ENCODE peak calls at places on chromosomes 5 and 9, in seven cellular contexts. U is germinal center, N is psoas muscle, M is T-helper 1 cell, J is neuronal stem cell, H is astrocyte of the spinal cord, F is EL. D is an unnamed sample.

GRCh38 chr9:89770779-89771178 is 166.0 kb downstream of the GADD45G start:
- DNase-seq in M (no peak), N (peak; percentile 43), J (no peak), H (no peak), U (peak; percentile 14), F (no peak), D (no peak)

GRCh38 chr5:160516696-160517530 is 95.3 kb downstream of the PTTG1 start:
- DNase-seq in N (no peak), J (no peak), F (no peak), M (no peak), U (no peak), H (no peak), D (no peak)

GRCh38 chr5:125668904-125669303 is 754.3 kb upstream of the GRAMD2B start:
- DNase-seq in N (no peak), J (no peak), F (no peak), M (no peak), U (no peak), H (no peak), D (no peak)

GRCh38 chr9:95073918-95074317 is 243.6 kb downstream of the FANCC start:
- DNase-seq in H (no peak), M (no peak), J (no peak), N (no peak), F (no peak), U (no peak), D (no peak)

GRCh38 chr5:159456261-159456660 is 126.0 kb upstream of the IL12B start:
- DNase-seq in U (no peak), F (no peak), H (no peak), N (no peak), J (no peak), M (no peak), D (no peak)

GRCh38 chr9:96022445-96023031 is 147.0 kb downstream of the ERCC6L2 start:
- DNase-seq in F (no peak), N (no peak), H (no peak), M (no peak), J (peak; percentile 36), U (no peak), D (no peak)

GRCh38 chr9:20216438-20216837 is 405.9 kb downstream of the MLLT3 start:
- DNase-seq in J (no peak), M (no peak), H (no peak), N (no peak), U (no peak), F (no peak), D (no peak)

GRCh38 chr5:72378636-72379289 is 58.6 kb downstream of the PTCD2 start:
- DNase-seq in H (peak; percentile 87), U (no peak), M (no peak), F (peak; percentile 94), N (peak; percentile 62), J (no peak), D (peak; percentile 43)

GRCh38 chr5:172123269-172123692 is 64.7 kb downstream of the STK10 start:
- DNase-seq in H (peak; percentile 75), M (no peak), J (no peak), F (peak; percentile 84), N (peak; percentile 74), U (no peak), D (peak; percentile 85)

GRCh38 chr5:54229041-54229780 is 81.2 kb downstream of the ARL15 start:
- DNase-seq in U (peak; percentile 55), F (peak; percentile 57), N (peak; percentile 79), H (peak; percentile 62), J (peak; percentile 56), M (peak; percentile 28), D (peak; percentile 21)

GRCh38 chr5:115895821-115896220 is 54.1 kb downstream of the AP3S1 start:
- DNase-seq in M (no peak), H (peak; percentile 47), F (peak; percentile 46), U (no peak), J (no peak), N (no peak), D (peak; percentile 23)

GRCh38 chr5:76579166-76579765 is 43.9 kb downstream of the F2RL2 start:
- DNase-seq in M (no peak), F (peak; percentile 8), H (no peak), U (no peak), J (no peak), N (no peak), D (no peak)

GRCh38 chr5:109328626-109329025 is 81.1 kb downstream of the PJA2 start:
- DNase-seq in U (no peak), M (no peak), F (peak; percentile 70), N (no peak), J (no peak), H (no peak), D (no peak)

GRCh38 chr5:123084730-123085605 is 4.1 kb upstream of the PRDM6 start:
- DNase-seq in N (no peak), J (no peak), M (no peak), H (no peak), F (no peak), U (no peak), D (no peak)

GRCh38 chr9:134676886-134677285 is 35.3 kb downstream of the COL5A1 start:
- DNase-seq in J (no peak), M (no peak), N (no peak), H (no peak), F (no peak), U (no peak), D (no peak)

GRCh38 chr9:95268681-95269080 is 48.8 kb downstream of the FANCC start:
- DNase-seq in F (no peak), U (no peak), J (no peak), H (peak; percentile 22), N (no peak), M (no peak), D (peak; percentile 9)

GRCh38 chr9:86700601-86701000 is 246.7 kb downstream of the GAS1 start:
- DNase-seq in H (peak; percentile 68), J (no peak), U (no peak), M (no peak), F (no peak), N (peak; percentile 69), D (no peak)

GRCh38 chr5:84623034-84623433 is 238.4 kb upstream of the EDIL3 start:
- DNase-seq in F (no peak), N (no peak), U (no peak), M (no peak), J (no peak), H (no peak), D (no peak)

GRCh38 chr9:108859459-108860114 is 2.5 kb upstream of the ACTL7A start:
- DNase-seq in N (no peak), H (no peak), U (no peak), F (peak; percentile 18), J (no peak), M (no peak), D (no peak)

GRCh38 chr5:139636975-139637408 is 11.2 kb upstream of the CXXC5 start:
- DNase-seq in H (peak; percentile 47), M (no peak), N (no peak), J (no peak), F (peak; percentile 51), U (no peak), D (no peak)

GRCh38 chr5:141532726-141533125 is 43.8 kb downstream of the PCDHGC5 start:
- DNase-seq in H (no peak), F (no peak), M (no peak), U (no peak), N (no peak), J (no peak), D (no peak)

GRCh38 chr5:119287547-119288073 is 68.2 kb upstream of the TNFAIP8 start:
- DNase-seq in F (peak; percentile 29), U (no peak), H (no peak), J (no peak), M (peak; percentile 22), N (no peak), D (no peak)

GRCh38 chr9:100324594-100325200 is 28.0 kb downstream of the TEX10 start:
- DNase-seq in N (no peak), H (peak; percentile 61), U (peak; percentile 23), F (peak; percentile 28), J (no peak), M (no peak), D (peak; percentile 21)

GRCh38 chr9:15485836-15486678 is 24.7 kb downstream of the PSIP1 start:
- DNase-seq in H (peak; percentile 36), J (no peak), U (peak; percentile 10), N (no peak), M (no peak), F (peak; percentile 34), D (peak; percentile 14)

GRCh38 chr5:120073722-120074121 is 390.4 kb upstream of the PRR16 start:
- DNase-seq in H (no peak), F (no peak), M (no peak), J (no peak), U (no peak), N (no peak), D (no peak)

GRCh38 chr9:77556396-77556795 is 91.7 kb downstream of the GNA14 start:
- DNase-seq in H (no peak), J (no peak), F (no peak), N (no peak), U (no peak), M (no peak), D (no peak)

GRCh38 chr5:169652057-169652456 is 15.0 kb downstream of the DOCK2 start:
- DNase-seq in M (no peak), H (no peak), N (no peak), F (no peak), U (no peak), J (no peak), D (no peak)